ENCODE peak calls at places on chromosomes 6 and 20, in eight cellular contexts. A is H7; M is A549; B is CD4-positive, CD25-positive, alpha-beta regulatory T cell; S is aorta; P is bronchial epithelial cell; W is breast epithelium; V is sigmoid colon. U is an unnamed sample.

GRCh38 chr20:59948212-59948611 is 8.0 kb downstream of the FAM217B start:
- DNase-seq in A (no peak), M (no peak), B (no peak), S (no peak), P (no peak), W (no peak), V (no peak), U (no peak)

GRCh38 chr6:100363651-100364050 is 101.1 kb downstream of the SIM1 start:
- DNase-seq in A (no peak), M (no peak), B (no peak), S (no peak), P (peak; percentile 80), W (no peak), V (no peak), U (no peak)

GRCh38 chr6:121549741-121550140 is 114.3 kb downstream of the GJA1 start:
- DNase-seq in A (no peak), M (peak; percentile 5), B (no peak), S (no peak), P (peak; percentile 98), W (no peak), V (no peak), U (no peak)

GRCh38 chr20:57609086-57609841 is 11.0 kb downstream of the ZBP1 start:
- DNase-seq in A (no peak), M (no peak), B (no peak), S (peak; percentile 19), P (no peak), W (no peak), V (peak; percentile 42), U (no peak)

GRCh38 chr6:18260448-18261106 is 3.8 kb downstream of the DEK start:
- DNase-seq in A (no peak), M (no peak), B (no peak), S (no peak), P (peak; percentile 75), W (no peak), V (no peak), U (no peak)

GRCh38 chr6:3584611-3585010 is 127.8 kb upstream of the SLC22A23 start:
- DNase-seq in A (no peak), M (no peak), B (no peak), S (no peak), P (no peak), W (no peak), V (no peak), U (no peak)

GRCh38 chr6:39593644-39594043 is 131.6 kb downstream of the KIF6 start:
- DNase-seq in A (no peak), M (no peak), B (no peak), S (no peak), P (no peak), W (no peak), V (no peak), U (no peak)

GRCh38 chr6:135667694-135668455 is 170.3 kb upstream of the AHI1 start:
- DNase-seq in A (peak; percentile 10), M (peak; percentile 4), B (no peak), S (no peak), P (peak; percentile 37), W (no peak), V (no peak), U (peak; percentile 30)

GRCh38 chr6:86966271-86966670 is 28.9 kb downstream of the HTR1E start:
- DNase-seq in A (no peak), M (no peak), B (no peak), S (no peak), P (no peak), W (no peak), V (no peak), U (no peak)

DNA sequence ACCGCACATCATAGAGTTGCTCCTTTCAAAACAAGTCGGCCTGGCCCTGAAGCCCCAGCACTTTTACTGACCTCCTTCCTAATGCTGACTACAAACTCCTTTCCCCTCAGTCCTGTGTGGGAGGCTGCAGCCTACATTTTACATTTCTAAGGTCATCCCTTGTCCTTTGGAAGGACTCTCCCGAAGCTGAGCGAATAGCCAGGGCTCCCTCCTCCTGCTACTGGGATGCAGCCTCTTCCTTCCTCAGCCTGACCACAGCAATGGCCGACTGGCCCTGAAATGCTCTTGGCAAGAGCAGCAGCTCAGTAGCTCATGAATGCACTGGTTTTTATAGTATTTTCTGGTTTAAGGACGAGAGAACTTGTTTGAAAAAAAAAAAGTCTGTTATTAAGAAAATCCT is 679 bp downstream of the ADGRF5 start:
- DNase-seq in A (no peak), M (no peak), B (no peak), S (no peak), P (no peak), W (no peak), V (no peak), U (no peak)
- H3K4me3 ChIP-seq in A (no peak overlapping the region), M (no peak overlapping the region), B (no peak overlapping the region), S (no peak overlapping the region), P (no peak overlapping the region), W (peak overlapping the region; percentile 30), V (peak overlapping the region; percentile 12), U (peak overlapping the region; percentile 61)

DNA sequence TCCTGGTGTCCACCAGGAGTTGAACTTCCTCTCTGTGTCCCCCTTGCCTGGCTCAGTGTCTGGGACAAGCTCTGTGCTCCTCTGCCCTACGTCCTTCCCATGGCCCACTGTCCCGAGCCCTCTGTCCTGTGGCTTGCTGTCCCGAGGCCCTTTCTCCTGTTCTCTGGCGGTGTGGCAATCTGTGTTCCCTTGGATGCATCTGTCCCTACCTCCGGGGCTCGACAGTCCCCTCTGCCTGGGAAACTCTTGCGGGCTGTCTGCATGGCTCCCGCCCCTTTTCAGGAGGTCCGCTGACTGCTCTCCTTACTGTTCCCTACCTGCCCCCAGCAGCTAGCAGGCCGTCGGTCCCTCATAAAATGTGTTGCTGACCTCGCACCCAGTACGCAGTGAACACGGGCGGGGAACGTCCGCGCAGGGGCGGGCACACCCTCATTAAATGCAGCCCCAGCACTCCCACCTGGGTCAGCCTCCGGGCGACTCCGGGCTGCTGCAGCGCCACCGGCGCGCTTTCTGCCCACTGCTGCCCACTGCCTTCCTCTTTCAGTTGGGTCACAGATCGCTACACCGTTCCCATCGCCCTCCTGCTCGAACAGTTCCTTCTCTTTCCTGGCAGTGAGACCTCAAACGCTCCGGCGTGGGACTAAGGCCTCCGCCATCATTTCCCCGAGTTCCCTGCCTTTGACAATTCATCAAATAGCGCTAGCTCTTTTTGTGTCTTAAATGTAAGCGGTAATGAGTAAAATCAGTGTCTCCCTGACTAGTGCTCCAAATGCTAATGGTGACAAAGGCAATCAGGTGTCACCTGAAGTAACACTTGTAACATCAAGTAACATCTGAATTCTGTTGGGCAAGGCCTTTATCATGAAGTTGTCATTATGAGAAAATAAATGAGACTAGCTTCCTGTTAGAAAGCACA is 60.5 kb downstream of the RSPH3 start:
- DNase-seq in A (peak; percentile 62), M (no peak), B (no peak), S (no peak), P (no peak), W (no peak), V (no peak), U (no peak)
- H3K4me3 ChIP-seq in A (peak overlapping the region; percentile 37), M (peak overlapping the region; percentile 24), B (peak overlapping the region; percentile 45), S (peak overlapping the region; percentile 0), P (no peak overlapping the region), W (no peak overlapping the region), V (peak overlapping the region; percentile 32), U (peak overlapping the region; percentile 49)

DNA sequence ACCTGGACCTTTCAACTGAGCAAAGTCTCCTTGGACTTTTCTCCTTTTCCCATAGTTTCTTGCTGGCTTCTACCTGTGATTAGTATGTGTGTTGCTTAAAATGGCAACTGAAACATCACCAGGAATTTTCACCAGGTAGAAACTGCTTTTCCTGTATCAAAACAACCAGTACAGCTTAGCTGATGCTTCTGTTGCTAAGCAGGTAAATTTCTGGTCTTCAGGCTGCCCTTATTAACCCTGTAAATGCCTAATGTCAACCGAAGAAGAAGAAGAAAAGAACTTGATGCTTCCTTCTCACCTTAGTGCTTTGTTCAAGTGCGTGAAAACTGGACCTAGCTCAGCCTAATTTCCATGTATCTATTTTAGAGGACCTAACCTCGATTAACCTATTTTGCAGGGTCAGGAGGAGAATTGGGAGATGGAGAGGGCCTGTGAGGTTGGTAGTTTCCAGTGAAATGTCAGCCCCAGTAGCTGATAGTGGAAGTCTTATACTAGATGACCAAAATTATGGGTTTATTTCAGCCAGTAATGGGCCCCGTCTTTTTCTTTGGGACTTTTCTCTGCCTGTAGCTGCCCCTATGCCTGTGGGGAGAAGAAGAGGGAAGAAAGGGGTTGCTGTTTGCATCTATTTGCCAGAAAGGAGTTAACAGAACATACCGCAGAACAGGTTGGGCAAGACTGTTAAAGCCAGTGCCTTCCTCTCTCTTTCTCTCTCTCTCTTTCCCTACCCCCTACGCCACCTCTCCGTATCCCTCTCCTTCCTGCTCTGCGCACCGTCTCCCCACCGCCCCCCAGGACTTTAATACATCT is 37.7 kb downstream of the RREB1 start:
- DNase-seq in A (no peak), M (no peak), B (no peak), S (no peak), P (peak; percentile 67), W (peak; percentile 56), V (no peak), U (no peak)
- H3K4me3 ChIP-seq in A (no peak overlapping the region), M (no peak overlapping the region), B (no peak overlapping the region), S (no peak overlapping the region), P (no peak overlapping the region), W (peak overlapping the region; percentile 26), V (peak overlapping the region; percentile 1), U (no peak overlapping the region)

GRCh38 chr6:31617010-31617409 is 2.0 kb downstream of the AIF1 start:
- DNase-seq in A (no peak), M (no peak), B (no peak), S (no peak), P (peak; percentile 65), W (no peak), V (no peak), U (no peak)

GRCh38 chr6:31615748-31616147 is 714 bp downstream of the AIF1 start:
- DNase-seq in A (no peak), M (no peak), B (no peak), S (no peak), P (no peak), W (no peak), V (no peak), U (no peak)

GRCh38 chr6:31610891-31611425 is 4.1 kb upstream of the AIF1 start:
- DNase-seq in A (no peak), M (no peak), B (no peak), S (no peak), P (no peak), W (no peak), V (no peak), U (no peak)

GRCh38 chr6:31614075-31614619 is 887 bp upstream of the AIF1 start:
- DNase-seq in A (no peak), M (no peak), B (no peak), S (no peak), P (no peak), W (no peak), V (no peak), U (no peak)

DNA sequence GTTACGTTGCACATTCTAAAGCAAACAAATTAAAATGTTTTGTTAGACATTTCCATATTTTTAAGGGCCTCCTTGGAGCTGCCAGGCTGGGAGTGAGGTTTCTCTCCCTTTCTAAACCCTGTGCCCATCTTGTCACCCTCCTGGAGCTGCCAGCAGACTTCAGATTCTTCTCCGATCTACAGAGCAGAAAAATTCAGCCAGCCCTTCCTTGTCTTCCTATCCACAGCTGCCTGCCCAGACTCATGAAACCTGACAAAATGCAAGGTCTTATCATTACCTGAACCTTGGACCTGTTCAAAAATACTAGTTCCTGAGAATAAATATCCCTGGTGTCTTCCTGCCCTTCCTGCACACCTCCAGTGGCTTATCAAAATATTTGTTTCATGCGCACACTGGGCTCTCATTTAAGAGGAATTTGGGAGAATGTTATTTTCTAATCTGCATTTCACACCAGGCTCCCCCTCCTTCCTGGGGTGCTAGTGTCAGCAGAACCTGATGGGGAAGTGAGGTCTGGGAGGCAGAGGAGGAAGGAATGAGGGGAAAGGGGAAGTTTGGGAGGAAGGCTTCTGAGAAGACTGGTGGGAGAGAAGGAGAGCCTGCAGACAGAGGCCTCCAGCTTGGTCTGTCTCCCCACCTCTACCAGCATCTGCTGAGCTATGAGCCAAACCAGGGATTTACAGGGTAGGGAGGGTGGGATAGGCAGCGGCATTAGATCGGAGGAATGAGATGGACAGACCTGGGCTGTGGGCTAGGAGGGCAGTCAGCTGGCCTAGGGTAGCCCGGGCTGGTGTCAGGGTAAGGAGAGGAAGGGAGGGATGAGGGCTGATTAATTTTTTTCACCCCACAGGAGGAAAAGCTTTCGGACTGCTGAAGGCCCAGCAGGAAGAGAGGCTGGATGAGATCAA is at the start of gene AIF1:
- DNase-seq in A (no peak), M (no peak), B (no peak), S (no peak), P (no peak), W (no peak), V (no peak), U (no peak)
- H3K4me3 ChIP-seq in A (no peak within 1 kb of the TSS), M (no peak within 1 kb of the TSS), B (peak within 1 kb of the TSS; percentile 7), S (no peak within 1 kb of the TSS), P (no peak within 1 kb of the TSS), W (peak within 1 kb of the TSS; percentile 5), V (peak within 1 kb of the TSS; percentile 9), U (peak within 1 kb of the TSS; percentile 44)